ENCODE peak calls at places on chromosome 1, in six cellular contexts. One of them, this sample, is unnamed.

GRCh38 chr1:212667223-212668139 is 32.2 kb downstream of the BATF3 start:
- DNase-seq in GM06990: no peak
- DNase-seq in stimulated activated CD8-positive, alpha-beta memory T cell treated with anti-CD3 and anti-CD28 coated beads, Interleukin-15, amount 100 ng/mL, for 4 hours: no peak
- DNase-seq in germinal center: peak; percentile 50
- DNase-seq in amygdala: no peak
- DNase-seq in iris pigment epithelial cell: peak; percentile 96
- DNase-seq in this sample: peak; percentile 91

GRCh38 chr1:109793089-109793485 is 29.4 kb upstream of the EPS8L3 start:
- DNase-seq in iris pigment epithelial cell: no peak
- DNase-seq in germinal center: no peak
- DNase-seq in amygdala: no peak
- DNase-seq in GM06990: no peak
- DNase-seq in stimulated activated CD8-positive, alpha-beta memory T cell treated with anti-CD3 and anti-CD28 coated beads, Interleukin-15, amount 100 ng/mL, for 4 hours: no peak
- DNase-seq in this sample: no peak

GRCh38 chr1:211349730-211350129 is 23.1 kb downstream of the TRAF5 start:
- DNase-seq in iris pigment epithelial cell: no peak
- DNase-seq in amygdala: no peak
- DNase-seq in germinal center: no peak
- DNase-seq in GM06990: no peak
- DNase-seq in stimulated activated CD8-positive, alpha-beta memory T cell treated with anti-CD3 and anti-CD28 coated beads, Interleukin-15, amount 100 ng/mL, for 4 hours: no peak
- DNase-seq in this sample: no peak

GRCh38 chr1:35463232-35463631 is 94.0 kb downstream of the KIAA0319L start:
- DNase-seq in germinal center: no peak
- DNase-seq in amygdala: no peak
- DNase-seq in stimulated activated CD8-positive, alpha-beta memory T cell treated with anti-CD3 and anti-CD28 coated beads, Interleukin-15, amount 100 ng/mL, for 4 hours: no peak
- DNase-seq in GM06990: no peak
- DNase-seq in iris pigment epithelial cell: no peak
- DNase-seq in this sample: no peak

GRCh38 chr1:105100102-105100501 is 1350.4 kb downstream of the AMY1C start:
- DNase-seq in GM06990: no peak
- DNase-seq in amygdala: no peak
- DNase-seq in stimulated activated CD8-positive, alpha-beta memory T cell treated with anti-CD3 and anti-CD28 coated beads, Interleukin-15, amount 100 ng/mL, for 4 hours: no peak
- DNase-seq in iris pigment epithelial cell: no peak
- DNase-seq in germinal center: no peak
- DNase-seq in this sample: no peak

GRCh38 chr1:185969524-185969991 is 235.4 kb downstream of the HMCN1 start:
- DNase-seq in iris pigment epithelial cell: no peak
- DNase-seq in germinal center: no peak
- DNase-seq in GM06990: no peak
- DNase-seq in stimulated activated CD8-positive, alpha-beta memory T cell treated with anti-CD3 and anti-CD28 coated beads, Interleukin-15, amount 100 ng/mL, for 4 hours: no peak
- DNase-seq in amygdala: no peak
- DNase-seq in this sample: no peak

GRCh38 chr1:206930210-206930798 is 8.6 kb upstream of the FCMR start:
- DNase-seq in iris pigment epithelial cell: no peak
- DNase-seq in germinal center: peak; percentile 74
- DNase-seq in stimulated activated CD8-positive, alpha-beta memory T cell treated with anti-CD3 and anti-CD28 coated beads, Interleukin-15, amount 100 ng/mL, for 4 hours: no peak
- DNase-seq in GM06990: peak; percentile 85
- DNase-seq in amygdala: no peak
- DNase-seq in this sample: no peak

GRCh38 chr1:232704694-232705680 is 75.1 kb upstream of the SIPA1L2 start:
- DNase-seq in iris pigment epithelial cell: peak; percentile 90
- DNase-seq in stimulated activated CD8-positive, alpha-beta memory T cell treated with anti-CD3 and anti-CD28 coated beads, Interleukin-15, amount 100 ng/mL, for 4 hours: no peak
- DNase-seq in germinal center: no peak
- DNase-seq in GM06990: no peak
- DNase-seq in amygdala: peak; percentile 4
- DNase-seq in this sample: peak; percentile 77

GRCh38 chr1:88802950-88803349 is 88.4 kb downstream of the GTF2B start:
- DNase-seq in amygdala: no peak
- DNase-seq in iris pigment epithelial cell: peak; percentile 79
- DNase-seq in stimulated activated CD8-positive, alpha-beta memory T cell treated with anti-CD3 and anti-CD28 coated beads, Interleukin-15, amount 100 ng/mL, for 4 hours: no peak
- DNase-seq in GM06990: no peak
- DNase-seq in germinal center: no peak
- DNase-seq in this sample: peak; percentile 61

GRCh38 chr1:34266127-34266951 is 89.6 kb downstream of the C1orf94 start:
- DNase-seq in GM06990: no peak
- DNase-seq in germinal center: no peak
- DNase-seq in stimulated activated CD8-positive, alpha-beta memory T cell treated with anti-CD3 and anti-CD28 coated beads, Interleukin-15, amount 100 ng/mL, for 4 hours: no peak
- DNase-seq in iris pigment epithelial cell: no peak
- DNase-seq in amygdala: no peak
- DNase-seq in this sample: peak; percentile 13